ENCODE peak calls at places on chromosomes 3 and 15, in four cellular contexts. One of them, this sample, is unnamed.

GRCh38 chr3:39190281-39191025 is 1.9 kb downstream of the XIRP1 start:
- DNase-seq in GM04504: no peak
- DNase-seq in A172: no peak
- DNase-seq in cardiac fibroblast: no peak
- DNase-seq in this sample: no peak

GRCh38 chr3:187966636-187967035 is 187.3 kb upstream of the LPP start:
- DNase-seq in cardiac fibroblast: no peak
- DNase-seq in GM04504: no peak
- DNase-seq in A172: no peak
- DNase-seq in this sample: no peak

GRCh38 chr3:146421814-146422748 is 47.3 kb downstream of the PLSCR2 start:
- DNase-seq in cardiac fibroblast: peak; percentile 83
- DNase-seq in A172: peak; percentile 36
- DNase-seq in GM04504: no peak
- DNase-seq in this sample: no peak

GRCh38 chr15:39466428-39466827 is 114.5 kb upstream of the THBS1 start:
- DNase-seq in A172: no peak
- DNase-seq in cardiac fibroblast: no peak
- DNase-seq in GM04504: peak; percentile 91
- DNase-seq in this sample: no peak

GRCh38 chr3:156576887-156577427 is 22.0 kb upstream of the SSR3 start:
- DNase-seq in cardiac fibroblast: peak; percentile 36
- DNase-seq in GM04504: no peak
- DNase-seq in A172: no peak
- DNase-seq in this sample: no peak

GRCh38 chr3:186669378-186670084 is 3.7 kb downstream of the HRG start:
- DNase-seq in GM04504: no peak
- DNase-seq in A172: no peak
- DNase-seq in cardiac fibroblast: peak; percentile 18
- DNase-seq in this sample: peak; percentile 17

GRCh38 chr15:66795851-66796250 is 93.8 kb downstream of the SMAD6 start:
- DNase-seq in A172: no peak
- DNase-seq in GM04504: no peak
- DNase-seq in cardiac fibroblast: no peak
- DNase-seq in this sample: no peak

GRCh38 chr3:12224181-12225147 is 64.4 kb upstream of the PPARG start:
- DNase-seq in cardiac fibroblast: peak; percentile 76
- DNase-seq in GM04504: no peak
- DNase-seq in A172: no peak
- DNase-seq in this sample: no peak

GRCh38 chr15:79702621-79703020 is 194.2 kb downstream of the MTHFS start:
- DNase-seq in A172: no peak
- DNase-seq in cardiac fibroblast: no peak
- DNase-seq in GM04504: no peak
- DNase-seq in this sample: no peak

GRCh38 chr3:49723301-49723630 is 485 bp downstream of the GMPPB start:
- DNase-seq in cardiac fibroblast: peak; percentile 45
- DNase-seq in GM04504: no peak
- DNase-seq in A172: peak; percentile 21
- DNase-seq in this sample: peak; percentile 57

GRCh38 chr15:39792954-39793353 is 10.3 kb upstream of the FSIP1 start:
- DNase-seq in A172: no peak
- DNase-seq in cardiac fibroblast: peak; percentile 70
- DNase-seq in GM04504: no peak
- DNase-seq in this sample: no peak

GRCh38 chr3:104941785-104942184 is 424.9 kb upstream of the ALCAM start:
- DNase-seq in cardiac fibroblast: no peak
- DNase-seq in A172: no peak
- DNase-seq in GM04504: no peak
- DNase-seq in this sample: no peak

GRCh38 chr15:57743424-57743823 is 36.9 kb downstream of the POLR2M start:
- DNase-seq in A172: peak; percentile 3
- DNase-seq in GM04504: no peak
- DNase-seq in cardiac fibroblast: peak; percentile 25
- DNase-seq in this sample: no peak

GRCh38 chr3:56053727-56054126 is 414.5 kb downstream of the ERC2 start:
- DNase-seq in GM04504: no peak
- DNase-seq in A172: no peak
- DNase-seq in cardiac fibroblast: no peak
- DNase-seq in this sample: no peak

GRCh38 chr3:141241248-141242034 is 9.8 kb downstream of the PXYLP1 start:
- DNase-seq in cardiac fibroblast: no peak
- DNase-seq in GM04504: no peak
- DNase-seq in A172: no peak
- DNase-seq in this sample: no peak

GRCh38 chr3:133574260-133574881 is 885 bp downstream of the CDV3 start:
- DNase-seq in cardiac fibroblast: peak; percentile 77
- DNase-seq in GM04504: no peak
- DNase-seq in A172: peak; percentile 57
- DNase-seq in this sample: peak; percentile 69

GRCh38 chr3:172289583-172289982 is 158.7 kb downstream of the GHSR start:
- DNase-seq in A172: no peak
- DNase-seq in GM04504: no peak
- DNase-seq in cardiac fibroblast: no peak
- DNase-seq in this sample: peak; percentile 35

GRCh38 chr15:34721802-34722795 is 32.7 kb downstream of the GJD2 start:
- DNase-seq in cardiac fibroblast: peak; percentile 41
- DNase-seq in A172: peak; percentile 65
- DNase-seq in GM04504: peak; percentile 70
- DNase-seq in this sample: no peak

GRCh38 chr15:80436511-80437307 is 32.5 kb downstream of the ARNT2 start:
- DNase-seq in A172: peak; percentile 88
- DNase-seq in GM04504: no peak
- DNase-seq in cardiac fibroblast: peak; percentile 41
- DNase-seq in this sample: peak; percentile 75

GRCh38 chr3:150216041-150216811 is 191.9 kb upstream of the TSC22D2 start:
- DNase-seq in A172: peak; percentile 60
- DNase-seq in GM04504: no peak
- DNase-seq in cardiac fibroblast: no peak
- DNase-seq in this sample: no peak

GRCh38 chr3:35200056-35200455 is 439.3 kb upstream of the ARPP21 start:
- DNase-seq in GM04504: no peak
- DNase-seq in cardiac fibroblast: peak; percentile 56
- DNase-seq in A172: peak; percentile 87
- DNase-seq in this sample: peak; percentile 4

GRCh38 chr15:40923551-40923950 is 5.6 kb upstream of the DLL4 start:
- DNase-seq in GM04504: no peak
- DNase-seq in A172: no peak
- DNase-seq in cardiac fibroblast: no peak
- DNase-seq in this sample: no peak

GRCh38 chr3:11568503-11569155 is 75.1 kb downstream of the VGLL4 start:
- DNase-seq in A172: peak; percentile 94
- DNase-seq in cardiac fibroblast: peak; percentile 97
- DNase-seq in GM04504: peak; percentile 89
- DNase-seq in this sample: peak; percentile 74

GRCh38 chr3:23804441-23805227 is 1.1 kb upstream of the UBE2E1 start:
- DNase-seq in A172: no peak
- DNase-seq in GM04504: no peak
- DNase-seq in cardiac fibroblast: no peak
- DNase-seq in this sample: no peak

GRCh38 chr3:141482250-141482937 is 4.4 kb upstream of the RASA2 start:
- DNase-seq in cardiac fibroblast: peak; percentile 96
- DNase-seq in GM04504: peak; percentile 71
- DNase-seq in A172: peak; percentile 91
- DNase-seq in this sample: peak; percentile 58

GRCh38 chr3:45225465-45226205 is 452 bp downstream of the TMEM158 start:
- DNase-seq in A172: no peak
- DNase-seq in GM04504: no peak
- DNase-seq in cardiac fibroblast: peak; percentile 25
- DNase-seq in this sample: peak; percentile 32

GRCh38 chr15:33013827-33014445 is 180.6 kb downstream of the FMN1 start:
- DNase-seq in A172: peak; percentile 89
- DNase-seq in GM04504: no peak
- DNase-seq in cardiac fibroblast: peak; percentile 76
- DNase-seq in this sample: peak; percentile 76

GRCh38 chr3:153285194-153285641 is 123.2 kb downstream of the RAP2B start:
- DNase-seq in A172: peak; percentile 40
- DNase-seq in GM04504: no peak
- DNase-seq in cardiac fibroblast: peak; percentile 50
- DNase-seq in this sample: peak; percentile 15

This sample was measured in Caki2.